ENCODE peak calls at places on chromosomes 2 and 18, in four cellular contexts. One of them, this sample, is unnamed.

GRCh38 chr2:223464071-223464470 is 138.1 kb downstream of the SCG2 start:
- DNase-seq in activated CD8-positive, alpha-beta memory T cell treated with anti-CD3 and anti-CD28 coated beads for 48 hours: no peak
- DNase-seq in NCI-H2081: no peak
- DNase-seq in IMR-90: peak
- DNase-seq in this sample: no peak

GRCh38 chr2:32003791-32004190 is 7.0 kb downstream of the MEMO1 start:
- DNase-seq in NCI-H2081: no peak
- DNase-seq in activated CD8-positive, alpha-beta memory T cell treated with anti-CD3 and anti-CD28 coated beads for 48 hours: no peak
- DNase-seq in IMR-90: no peak
- DNase-seq in this sample: no peak

GRCh38 chr2:138494265-138494966 is 7.2 kb upstream of the SPOPL start:
- DNase-seq in activated CD8-positive, alpha-beta memory T cell treated with anti-CD3 and anti-CD28 coated beads for 48 hours: no peak
- DNase-seq in IMR-90: no peak
- DNase-seq in NCI-H2081: no peak
- DNase-seq in this sample: peak

GRCh38 chr2:161039071-161039470 is 121.2 kb upstream of the TANK start:
- DNase-seq in activated CD8-positive, alpha-beta memory T cell treated with anti-CD3 and anti-CD28 coated beads for 48 hours: no peak
- DNase-seq in NCI-H2081: no peak
- DNase-seq in IMR-90: no peak
- DNase-seq in this sample: no peak

GRCh38 chr2:164371916-164372315 is 249.4 kb downstream of the GRB14 start:
- DNase-seq in activated CD8-positive, alpha-beta memory T cell treated with anti-CD3 and anti-CD28 coated beads for 48 hours: no peak
- DNase-seq in IMR-90: no peak
- DNase-seq in NCI-H2081: no peak
- DNase-seq in this sample: no peak

GRCh38 chr2:218202266-218202665 is 14.7 kb upstream of the ARPC2 start:
- DNase-seq in IMR-90: no peak
- DNase-seq in activated CD8-positive, alpha-beta memory T cell treated with anti-CD3 and anti-CD28 coated beads for 48 hours: no peak
- DNase-seq in NCI-H2081: no peak
- DNase-seq in this sample: no peak

GRCh38 chr2:225122582-225123486 is 80.6 kb upstream of the DOCK10 start:
- DNase-seq in NCI-H2081: peak
- DNase-seq in IMR-90: peak
- DNase-seq in activated CD8-positive, alpha-beta memory T cell treated with anti-CD3 and anti-CD28 coated beads for 48 hours: no peak
- DNase-seq in this sample: no peak

GRCh38 chr2:233867993-233868532 is at the start of gene MSL3B:
- DNase-seq in NCI-H2081: peak
- DNase-seq in activated CD8-positive, alpha-beta memory T cell treated with anti-CD3 and anti-CD28 coated beads for 48 hours: peak
- DNase-seq in IMR-90: peak
- DNase-seq in this sample: no peak

GRCh38 chr18:56235061-56235772 is 403.2 kb downstream of the TXNL1 start:
- DNase-seq in activated CD8-positive, alpha-beta memory T cell treated with anti-CD3 and anti-CD28 coated beads for 48 hours: no peak
- DNase-seq in IMR-90: no peak
- DNase-seq in NCI-H2081: no peak
- DNase-seq in this sample: no peak

GRCh38 chr18:60838677-60839076 is 466.1 kb upstream of the MC4R start:
- DNase-seq in activated CD8-positive, alpha-beta memory T cell treated with anti-CD3 and anti-CD28 coated beads for 48 hours: no peak
- DNase-seq in NCI-H2081: no peak
- DNase-seq in IMR-90: no peak
- DNase-seq in this sample: no peak

GRCh38 chr2:9001229-9001628 is 2.3 kb downstream of the MBOAT2 start:
- DNase-seq in NCI-H2081: peak
- DNase-seq in activated CD8-positive, alpha-beta memory T cell treated with anti-CD3 and anti-CD28 coated beads for 48 hours: no peak
- DNase-seq in IMR-90: peak
- DNase-seq in this sample: no peak

GRCh38 chr2:186848873-186849578 is at the start of gene ZSWIM2:
- DNase-seq in IMR-90: peak
- DNase-seq in NCI-H2081: peak
- DNase-seq in activated CD8-positive, alpha-beta memory T cell treated with anti-CD3 and anti-CD28 coated beads for 48 hours: peak
- DNase-seq in this sample: no peak

GRCh38 chr2:201220102-201220570 is 37.2 kb downstream of the CASP10 start:
- DNase-seq in activated CD8-positive, alpha-beta memory T cell treated with anti-CD3 and anti-CD28 coated beads for 48 hours: no peak
- DNase-seq in IMR-90: no peak
- DNase-seq in NCI-H2081: peak
- DNase-seq in this sample: no peak

GRCh38 chr2:36625304-36625703 is 27.3 kb upstream of the FEZ2 start:
- DNase-seq in NCI-H2081: no peak
- DNase-seq in activated CD8-positive, alpha-beta memory T cell treated with anti-CD3 and anti-CD28 coated beads for 48 hours: no peak
- DNase-seq in IMR-90: no peak
- DNase-seq in this sample: no peak

GRCh38 chr2:18976112-18976961 is 382.1 kb downstream of the OSR1 start:
- DNase-seq in IMR-90: peak
- DNase-seq in activated CD8-positive, alpha-beta memory T cell treated with anti-CD3 and anti-CD28 coated beads for 48 hours: no peak
- DNase-seq in NCI-H2081: no peak
- DNase-seq in this sample: no peak

GRCh38 chr2:135150711-135151110 is 98.6 kb downstream of the RAB3GAP1 start:
- DNase-seq in activated CD8-positive, alpha-beta memory T cell treated with anti-CD3 and anti-CD28 coated beads for 48 hours: no peak
- DNase-seq in IMR-90: no peak
- DNase-seq in NCI-H2081: no peak
- DNase-seq in this sample: peak

GRCh38 chr2:69464575-69464974 is 27.3 kb upstream of the NFU1 start:
- DNase-seq in IMR-90: peak
- DNase-seq in NCI-H2081: no peak
- DNase-seq in activated CD8-positive, alpha-beta memory T cell treated with anti-CD3 and anti-CD28 coated beads for 48 hours: no peak
- DNase-seq in this sample: no peak

GRCh38 chr2:114001152-114001551 is 111.3 kb downstream of the ACTR3 start:
- DNase-seq in IMR-90: no peak
- DNase-seq in NCI-H2081: no peak
- DNase-seq in activated CD8-positive, alpha-beta memory T cell treated with anti-CD3 and anti-CD28 coated beads for 48 hours: no peak
- DNase-seq in this sample: no peak

GRCh38 chr2:50492452-50492851 is 539.5 kb downstream of the NRXN1 start:
- DNase-seq in activated CD8-positive, alpha-beta memory T cell treated with anti-CD3 and anti-CD28 coated beads for 48 hours: no peak
- DNase-seq in NCI-H2081: peak
- DNase-seq in IMR-90: peak
- DNase-seq in this sample: peak

GRCh38 chr2:29615183-29615582 is 306.2 kb downstream of the ALK start:
- DNase-seq in IMR-90: no peak
- DNase-seq in NCI-H2081: no peak
- DNase-seq in activated CD8-positive, alpha-beta memory T cell treated with anti-CD3 and anti-CD28 coated beads for 48 hours: no peak
- DNase-seq in this sample: no peak

GRCh38 chr2:9112079-9112721 is 94.4 kb upstream of the ASAP2 start:
- DNase-seq in activated CD8-positive, alpha-beta memory T cell treated with anti-CD3 and anti-CD28 coated beads for 48 hours: no peak
- DNase-seq in NCI-H2081: no peak
- DNase-seq in IMR-90: peak
- DNase-seq in this sample: no peak

GRCh38 chr2:173962036-173962435 is 3.1 kb downstream of the SP3 start:
- DNase-seq in activated CD8-positive, alpha-beta memory T cell treated with anti-CD3 and anti-CD28 coated beads for 48 hours: no peak
- DNase-seq in IMR-90: peak
- DNase-seq in NCI-H2081: no peak
- DNase-seq in this sample: no peak

GRCh38 chr2:105537466-105537865 is 138.6 kb upstream of the FHL2 start:
- DNase-seq in activated CD8-positive, alpha-beta memory T cell treated with anti-CD3 and anti-CD28 coated beads for 48 hours: no peak
- DNase-seq in IMR-90: no peak
- DNase-seq in NCI-H2081: no peak
- DNase-seq in this sample: no peak

This sample was measured in Caco-2.